ENCODE peak calls at places on chromosomes 16 and 17, in eight cellular contexts. O, E, B, X, K, V, M and W are unnamed samples.

GRCh38 chr17:49748223-49748622 is 15.7 kb downstream of the FAM117A start:
- DNase-seq in O (peak), E (no peak), B (no peak), X (no peak), K (no peak), V (no peak), M (no peak), W (peak)

GRCh38 chr16:62615526-62615925 is 579.3 kb upstream of the CDH8 start:
- DNase-seq in O (no peak), E (no peak), B (no peak), X (no peak), K (no peak), V (no peak), M (no peak), W (no peak)

GRCh38 chr16:54326266-54326662 is 39.7 kb upstream of the IRX3 start:
- DNase-seq in O (no peak), E (no peak), B (no peak), X (no peak), K (no peak), V (peak), M (no peak), W (no peak)

GRCh38 chr17:6257339-6257738 is 177.6 kb downstream of the AIPL1 start:
- DNase-seq in O (no peak), E (no peak), B (no peak), X (no peak), K (no peak), V (peak), M (no peak), W (no peak)

GRCh38 chr17:82230627-82231311 is 1.9 kb downstream of the SLC16A3 start:
- DNase-seq in O (peak), E (peak), B (peak), X (no peak), K (no peak), V (peak), M (peak), W (no peak)

GRCh38 chr16:84929421-84930297 is 81.7 kb downstream of the ZDHHC7 start:
- DNase-seq in O (no peak), E (no peak), B (no peak), X (no peak), K (no peak), V (no peak), M (no peak), W (no peak)

GRCh38 chr16:23408242-23409201 is 44.5 kb downstream of the COG7 start:
- DNase-seq in O (no peak), E (peak), B (peak), X (no peak), K (no peak), V (no peak), M (no peak), W (no peak)

GRCh38 chr16:188674-189073 is 8.4 kb downstream of the HBQ1 start:
- DNase-seq in O (peak), E (no peak), B (no peak), X (no peak), K (no peak), V (no peak), M (no peak), W (no peak)

GRCh38 chr16:22284637-22285515 is 12.3 kb upstream of the POLR3E start:
- DNase-seq in O (no peak), E (no peak), B (no peak), X (no peak), K (no peak), V (no peak), M (no peak), W (no peak)

GRCh38 chr17:49694847-49695697 is 12.7 kb downstream of the SLC35B1 start:
- DNase-seq in O (peak), E (no peak), B (peak), X (peak), K (peak), V (peak), M (peak), W (peak)

GRCh38 chr16:88504489-88505404 is 51.7 kb downstream of the ZFPM1 start:
- DNase-seq in O (no peak), E (no peak), B (no peak), X (no peak), K (no peak), V (no peak), M (no peak), W (no peak)

GRCh38 chr17:1959871-1960569 is 65.1 kb downstream of the RTN4RL1 start:
- DNase-seq in O (no peak), E (no peak), B (no peak), X (no peak), K (no peak), V (no peak), M (no peak), W (no peak)

GRCh38 chr17:28133562-28133970 is 91.1 kb downstream of the NLK start:
- DNase-seq in O (no peak), E (no peak), B (no peak), X (no peak), K (no peak), V (peak), M (no peak), W (no peak)

GRCh38 chr16:31532120-31532519 is 4.4 kb downstream of the AHSP start:
- DNase-seq in O (no peak), E (no peak), B (no peak), X (no peak), K (no peak), V (no peak), M (no peak), W (no peak)

GRCh38 chr16:67163164-67163902 is 1.2 kb upstream of the HSF4 start:
- DNase-seq in O (peak), E (no peak), B (peak), X (no peak), K (no peak), V (no peak), M (peak), W (peak)

GRCh38 chr17:35982409-35983191 is 1.3 kb upstream of the CCL16 start:
- DNase-seq in O (no peak), E (no peak), B (no peak), X (no peak), K (no peak), V (no peak), M (peak), W (no peak)

GRCh38 chr16:88755745-88756443 is 29.1 kb downstream of the PIEZO1 start:
- DNase-seq in O (no peak), E (no peak), B (no peak), X (no peak), K (no peak), V (no peak), M (no peak), W (no peak)

GRCh38 chr17:9023389-9024210 is 2.3 kb downstream of the NTN1 start:
- DNase-seq in O (no peak), E (no peak), B (no peak), X (no peak), K (no peak), V (no peak), M (no peak), W (no peak)

GRCh38 chr17:35084987-35085386 is 21.5 kb upstream of the RFFL start:
- DNase-seq in O (no peak), E (no peak), B (no peak), X (no peak), K (no peak), V (peak), M (no peak), W (no peak)